ENCODE peak calls at places on chromosomes 16 and 17, in six cellular contexts. O is fibroblast of lung, M is tibial artery, P is cardiac muscle cell, A is heart left ventricle, H is AG04450. S is an unnamed sample.

GRCh38 chr17:37417852-37418251 is 11.2 kb downstream of the TADA2A start:
- DNase-seq in M (no peak), O (peak; percentile 13), P (no peak), A (no peak), H (no peak), S (no peak)

GRCh38 chr17:20059728-20060188 is 50.6 kb downstream of the SPECC1 start:
- DNase-seq in H (no peak), M (no peak), P (no peak), O (peak; percentile 11), A (no peak), S (no peak)

GRCh38 chr17:16443390-16444257 is 28.3 kb downstream of the TRPV2 start:
- DNase-seq in A (no peak), P (no peak), O (no peak), M (no peak), H (no peak), S (no peak)

GRCh38 chr17:63516910-63517824 is 6.0 kb upstream of the KCNH6 start:
- DNase-seq in P (no peak), H (peak; percentile 21), O (no peak), M (no peak), A (no peak), S (no peak)

GRCh38 chr17:46158323-46159296 is 34.6 kb downstream of the KANSL1 start:
- DNase-seq in O (no peak), M (no peak), H (no peak), P (no peak), A (no peak), S (peak; percentile 42)

GRCh38 chr17:74118504-74118903 is 85.0 kb upstream of the RPL38 start:
- DNase-seq in O (no peak), H (no peak), A (no peak), M (peak; percentile 31), P (peak; percentile 67), S (no peak)

GRCh38 chr16:28181557-28181914 is 30.2 kb downstream of the XPO6 start:
- DNase-seq in A (peak; percentile 34), O (peak; percentile 93), M (no peak), H (peak; percentile 91), P (no peak), S (peak; percentile 34)

GRCh38 chr17:31581022-31581483 is 189.6 kb downstream of the RAB11FIP4 start:
- DNase-seq in O (peak; percentile 80), M (peak; percentile 92), P (no peak), A (peak; percentile 89), H (no peak), S (peak; percentile 76)

GRCh38 chr17:82160081-82160480 is 52.6 kb downstream of the CCDC57 start:
- DNase-seq in A (no peak), H (no peak), O (no peak), P (no peak), M (no peak), S (no peak)

GRCh38 chr17:45306623-45307022 is 10.2 kb downstream of the MAP3K14 start:
- DNase-seq in M (no peak), H (no peak), A (no peak), P (no peak), O (no peak), S (no peak)

GRCh38 chr17:83177611-83178532 is 98.5 kb downstream of the METRNL start:
- DNase-seq in M (no peak), A (no peak), O (no peak), P (no peak), H (no peak), S (no peak)

GRCh38 chr17:55086635-55087058 is 118.1 kb downstream of the STXBP4 start:
- DNase-seq in M (no peak), P (no peak), H (peak; percentile 58), O (peak; percentile 92), A (no peak), S (no peak)

GRCh38 chr17:71188811-71189492 is 931.9 kb upstream of the SOX9 start:
- DNase-seq in H (peak; percentile 79), P (no peak), O (peak; percentile 96), A (no peak), M (no peak), S (no peak)

GRCh38 chr16:26005336-26005735 is 313.6 kb downstream of the HS3ST4 start:
- DNase-seq in M (no peak), H (no peak), P (no peak), O (no peak), A (no peak), S (no peak)

GRCh38 chr16:28182183-28182582 is 29.6 kb downstream of the XPO6 start:
- DNase-seq in H (no peak), P (no peak), O (peak; percentile 36), A (no peak), M (no peak), S (no peak)

GRCh38 chr16:81692571-81692970 is 86.5 kb upstream of the PLCG2 start:
- DNase-seq in P (no peak), M (no peak), A (no peak), O (no peak), H (no peak), S (no peak)

GRCh38 chr17:43601280-43602050 is 55.3 kb upstream of the ETV4 start:
- DNase-seq in M (peak; percentile 87), A (peak; percentile 80), O (peak; percentile 33), P (no peak), H (no peak), S (peak; percentile 40)

GRCh38 chr16:89918453-89919347 is at the start of gene MC1R:
- DNase-seq in A (peak; percentile 43), P (peak; percentile 63), M (no peak), O (peak; percentile 29), H (no peak), S (no peak)

GRCh38 chr16:4402439-4403132 is 13.8 kb downstream of the CORO7 start:
- DNase-seq in M (peak; percentile 90), H (peak; percentile 37), P (peak; percentile 92), O (peak; percentile 72), A (peak; percentile 86), S (peak; percentile 98)

GRCh38 chr16:918068-918467 is 52.7 kb downstream of the LMF1 start:
- DNase-seq in P (no peak), H (no peak), O (no peak), M (no peak), A (no peak), S (no peak)

GRCh38 chr17:3762922-3763776 is 37.8 kb downstream of the ITGAE start:
- DNase-seq in O (no peak), A (no peak), P (no peak), M (no peak), H (no peak), S (no peak)

GRCh38 chr17:55990332-55991006 is 162.8 kb upstream of the ANKFN1 start:
- DNase-seq in A (no peak), O (no peak), P (peak; percentile 53), M (no peak), H (no peak), S (no peak)

GRCh38 chr17:8016632-8017424 is 14.4 kb downstream of the GUCY2D start:
- DNase-seq in P (peak; percentile 67), O (peak; percentile 28), H (no peak), M (no peak), A (no peak), S (peak; percentile 75)

GRCh38 chr17:42683407-42684031 is 1.2 kb downstream of the CNTNAP1 start:
- DNase-seq in H (no peak), P (no peak), A (peak; percentile 57), M (peak; percentile 75), O (no peak), S (peak; percentile 42)

GRCh38 chr16:2783581-2784375 is 3.6 kb downstream of the PRSS33 start:
- DNase-seq in M (no peak), H (no peak), A (peak; percentile 13), O (no peak), P (no peak), S (no peak)

GRCh38 chr17:74959826-74960738 is 12.5 kb downstream of the HID1 start:
- DNase-seq in M (no peak), A (no peak), P (no peak), O (no peak), H (no peak), S (peak; percentile 73)

GRCh38 chr16:79272141-79272577 is 328.4 kb downstream of the MAF start:
- DNase-seq in O (no peak), P (no peak), H (no peak), A (no peak), M (no peak), S (no peak)

GRCh38 chr16:74984194-74984669 is 691 bp downstream of the WDR59 start:
- DNase-seq in P (no peak), O (no peak), M (no peak), A (no peak), H (no peak), S (no peak)

DNA sequence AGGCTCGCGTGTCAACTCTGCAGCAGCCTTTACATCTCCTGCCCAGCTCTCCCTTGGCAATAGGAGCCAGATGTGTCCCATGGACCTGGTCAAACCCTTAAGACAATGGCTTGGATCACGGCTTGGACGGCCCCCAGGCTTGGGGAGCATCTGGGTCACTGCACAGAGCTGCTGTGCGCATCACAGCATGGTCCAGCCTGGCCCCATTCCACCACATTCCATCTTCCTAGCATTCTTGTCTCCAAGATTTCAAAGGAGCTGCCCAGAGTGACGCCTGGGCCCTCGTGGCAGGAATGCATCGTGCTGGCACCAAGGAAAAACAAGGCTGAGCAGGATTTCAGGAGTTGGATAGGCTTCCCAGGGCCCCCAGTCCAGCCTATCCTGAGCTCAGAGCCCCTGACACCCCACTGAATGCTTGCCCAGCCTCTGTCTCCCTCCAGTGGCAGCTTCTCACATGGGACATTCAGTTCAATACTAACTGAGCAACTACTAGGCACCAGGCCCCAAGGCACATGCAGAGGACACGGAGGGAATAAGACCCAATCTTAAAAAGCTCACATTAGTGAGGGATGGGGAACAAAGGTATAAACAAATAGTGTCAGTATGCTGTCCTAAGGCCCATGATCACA is 34.3 kb downstream of the TK2 start:
- DNase-seq in M (peak; percentile 83), P (no peak), A (no peak), O (peak; percentile 45), H (no peak), S (peak; percentile 50)
- TF ChIP-seq CTCF in M (peak; percentile 62), P (peak; percentile 60), A (peak; percentile 22), O (peak; percentile 48), H (peak; percentile 64), S (no peak)

GRCh38 chr17:2040942-2041560 is 771 bp upstream of the OVCA2 start:
- DNase-seq in A (no peak), O (no peak), P (no peak), M (no peak), H (no peak), S (peak; percentile 64)
- H3K27ac ChIP-seq in A (peak overlapping the region; percentile 94), O (peak overlapping the region; percentile 92), P (peak overlapping the region; percentile 57), M (peak overlapping the region; percentile 83), H (no peak overlapping the region), S (peak overlapping the region; percentile 78)

GRCh38 chr17:39360537-39360936 is 40.9 kb downstream of the FBXL20 start:
- DNase-seq in A (peak; percentile 37), P (no peak), O (no peak), H (no peak), M (no peak), S (no peak)

GRCh38 chr17:39357488-39357887 is 43.9 kb downstream of the FBXL20 start:
- DNase-seq in O (peak; percentile 22), A (no peak), P (no peak), H (no peak), M (no peak), S (no peak)

GRCh38 chr17:39361064-39361463 is 40.4 kb downstream of the FBXL20 start:
- DNase-seq in O (no peak), A (no peak), H (no peak), M (no peak), P (no peak), S (no peak)

GRCh38 chr17:39357978-39358377 is 43.4 kb downstream of the FBXL20 start:
- DNase-seq in O (no peak), A (no peak), P (no peak), H (no peak), M (no peak), S (no peak)

GRCh38 chr17:39359994-39360393 is 41.4 kb downstream of the FBXL20 start:
- DNase-seq in P (no peak), M (no peak), A (no peak), O (no peak), H (no peak), S (no peak)
- TF ChIP-seq CTCF in P (no peak), M (no peak), A (no peak), O (no peak), H (no peak), S (no peak)

GRCh38 chr16:49271363-49271762 is 10.3 kb downstream of the CBLN1 start:
- DNase-seq in M (no peak), O (no peak), A (no peak), H (no peak), P (no peak), S (no peak)
- H3K27ac ChIP-seq in M (no peak overlapping the region), O (no peak overlapping the region), A (no peak overlapping the region), H (no peak overlapping the region), P (no peak overlapping the region), S (no peak overlapping the region)

S was measured in pancreas.